ENCODE peak calls at places on chromosomes 1 and 21, in eight cellular contexts. E is SJSA1; Y is trophoblast cell; C is heart left ventricle; V is stomach; K is thyroid gland; N is cardiac muscle cell; J is CD8-positive, alpha-beta T cell. R is an unnamed sample. For H3K4me1, the result is how much of the 10 kb centered on the place peaks cover.

GRCh38 chr1:228823200-228823599 is 87.9 kb downstream of the RHOU start:
- DNase-seq in J (no peak), K (no peak), Y (no peak), N (no peak), E (no peak), C (no peak), V (no peak), R (no peak)

GRCh38 chr21:44351535-44352252 is 1.7 kb upstream of the TRPM2 start:
- DNase-seq in Y (no peak), E (no peak), N (no peak), C (no peak), J (no peak), K (no peak), V (no peak), R (no peak)

GRCh38 chr1:171858701-171859100 is 17.4 kb downstream of the DNM3 start:
- DNase-seq in E (no peak), K (no peak), N (no peak), V (no peak), J (no peak), Y (no peak), C (no peak), R (no peak)

GRCh38 chr21:44436958-44437357 is 18.4 kb upstream of the LRRC3 start:
- DNase-seq in C (no peak), K (no peak), E (no peak), Y (no peak), J (no peak), N (no peak), V (no peak), R (no peak)

GRCh38 chr1:94309216-94309615 is 71.8 kb upstream of the ARHGAP29 start:
- DNase-seq in C (no peak), J (no peak), K (no peak), N (no peak), Y (no peak), V (no peak), E (no peak), R (no peak)

GRCh38 chr1:57109247-57109646 is 143.4 kb upstream of the C8B start:
- DNase-seq in Y (no peak), N (no peak), J (no peak), E (no peak), C (no peak), V (no peak), K (no peak), R (no peak)

GRCh38 chr1:64733576-64734288 is 11.1 kb upstream of the RAVER2 start:
- DNase-seq in C (no peak), V (no peak), E (no peak), K (no peak), N (no peak), Y (peak), J (no peak), R (no peak)

GRCh38 chr21:33849839-33850238 is 65.8 kb downstream of the ATP5PO start:
- DNase-seq in N (no peak), E (no peak), K (no peak), Y (no peak), J (no peak), V (no peak), C (no peak), R (no peak)

GRCh38 chr1:209855623-209856022 is 27.9 kb downstream of the UTP25 start:
- DNase-seq in V (no peak), E (no peak), J (no peak), N (no peak), C (no peak), Y (no peak), K (no peak), R (no peak)

GRCh38 chr1:33425900-33426299 is 5.0 kb downstream of the PHC2 start:
- DNase-seq in N (no peak), C (no peak), E (no peak), Y (no peak), K (no peak), J (no peak), V (no peak), R (no peak)
- H3K4me1 ChIP-seq in N (under half), C (half or more), E (under half), Y (under half), K (under half), J (under half), V (under half), R (under half)

GRCh38 chr1:221012087-221012486 is 132.8 kb downstream of the HLX start:
- DNase-seq in Y (no peak), E (no peak), V (no peak), C (no peak), N (no peak), J (no peak), K (no peak), R (no peak)

GRCh38 chr1:221016757-221017156 is 137.5 kb downstream of the HLX start:
- DNase-seq in J (no peak), K (no peak), C (no peak), Y (no peak), E (no peak), V (no peak), N (no peak), R (no peak)

GRCh38 chr1:221011145-221011544 is 131.9 kb downstream of the HLX start:
- DNase-seq in E (no peak), N (no peak), K (no peak), Y (no peak), J (no peak), C (no peak), V (no peak), R (no peak)

GRCh38 chr1:221015159-221015558 is 135.9 kb downstream of the HLX start:
- DNase-seq in K (no peak), V (no peak), N (no peak), Y (no peak), J (no peak), C (no peak), E (no peak), R (no peak)

GRCh38 chr1:221013691-221014293 is 134.5 kb downstream of the HLX start:
- DNase-seq in Y (no peak), K (no peak), N (no peak), C (no peak), J (no peak), E (no peak), V (no peak), R (no peak)
- H3K4me1 ChIP-seq in Y (under half), K (under half), N (under half), C (under half), J (under half), E (under half), V (under half), R (under half)

GRCh38 chr1:25871704-25872494 is 3.6 kb downstream of the PAQR7 start:
- DNase-seq in Y (no peak), J (no peak), V (peak), E (no peak), C (no peak), K (peak), N (no peak), R (no peak)
- H3K4me1 ChIP-seq in Y (under half), J (under half), V (half or more), E (under half), C (under half), K (under half), N (under half), R (under half)

GRCh38 chr1:181126871-181127587 is 38.5 kb downstream of the IER5 start:
- DNase-seq in Y (peak), E (no peak), J (no peak), N (peak), C (no peak), V (peak), K (no peak), R (no peak)
- H3K4me1 ChIP-seq in Y (under half), E (under half), J (under half), N (under half), C (under half), V (under half), K (under half), R (under half)

DNA sequence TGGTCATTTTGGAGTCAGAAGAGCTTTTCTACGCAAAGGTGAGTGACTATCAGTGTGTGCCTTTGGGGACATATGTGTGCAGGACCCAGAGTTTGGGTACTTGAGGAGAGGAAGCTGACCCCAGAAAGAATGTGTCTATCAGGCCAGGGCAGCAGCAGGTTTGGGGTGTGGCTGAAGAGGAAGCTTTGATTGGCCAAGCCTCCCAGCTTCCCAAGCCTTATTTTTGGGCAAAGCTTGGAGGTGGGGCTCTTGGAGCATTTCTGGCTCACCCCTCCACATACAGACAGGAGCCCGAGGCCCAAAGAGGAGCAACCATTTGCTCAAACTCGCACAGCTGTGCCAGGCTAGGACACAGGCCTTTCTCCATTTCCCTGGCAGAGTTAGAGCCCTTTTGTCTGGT is 4.7 kb downstream of the GPR3 start:
- DNase-seq in Y (no peak), V (no peak), E (no peak), J (no peak), K (no peak), C (no peak), N (no peak), R (no peak)
- H3K4me1 ChIP-seq in Y (under half), V (half or more), E (under half), J (under half), K (under half), C (half or more), N (under half), R (under half)

DNA sequence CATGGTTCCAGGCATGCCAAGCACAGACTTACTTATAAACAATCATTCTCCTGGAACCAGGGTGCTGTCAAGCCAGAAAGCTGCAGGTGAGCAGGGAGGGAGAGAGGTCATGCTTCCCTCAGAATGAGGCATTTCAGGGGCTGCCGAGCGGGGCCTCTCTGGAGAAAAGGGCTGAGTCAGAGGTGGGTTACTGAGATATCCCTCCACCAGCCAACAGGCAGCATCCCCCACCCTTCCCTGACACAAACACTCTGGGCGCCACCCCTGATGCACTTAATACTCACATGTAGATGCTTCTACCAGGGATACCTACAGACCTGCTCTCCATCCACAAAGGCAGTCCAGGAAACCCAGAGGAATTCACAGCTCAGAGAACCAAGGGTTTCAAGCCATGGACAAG is 13.1 kb downstream of the STK40 start:
- DNase-seq in K (peak), C (no peak), J (no peak), V (no peak), N (no peak), Y (no peak), E (no peak), R (no peak)
- H3K4me1 ChIP-seq in K (half or more), C (half or more), J (under half), V (half or more), N (under half), Y (under half), E (under half), R (half or more)

DNA sequence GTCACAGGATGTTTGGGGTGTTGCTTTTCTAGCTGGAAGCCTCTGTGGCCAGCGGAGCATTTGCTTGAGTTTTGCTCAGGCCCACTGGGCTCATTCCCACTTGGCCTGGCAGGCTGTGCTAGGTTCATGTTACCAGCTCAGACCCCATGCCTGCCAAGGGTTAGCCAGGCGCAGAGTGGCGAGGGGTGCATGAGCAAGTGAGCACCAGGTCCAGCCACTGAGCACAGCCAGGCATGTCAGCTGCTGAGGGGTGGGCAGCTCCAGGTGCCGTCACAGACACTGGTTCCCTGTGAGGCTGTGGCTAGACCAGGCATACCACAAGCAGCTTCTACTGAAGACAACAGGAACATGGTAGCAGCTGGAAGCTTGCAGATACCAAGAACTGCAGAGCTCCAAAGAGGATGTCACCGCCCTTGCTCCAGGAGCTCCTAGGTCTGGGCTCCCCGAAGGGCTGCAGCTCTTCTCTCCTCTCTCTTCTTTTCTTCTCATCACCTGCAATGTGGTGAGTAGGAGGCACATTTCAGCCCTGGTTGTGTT is 52.0 kb upstream of the CYYR1 start:
- DNase-seq in J (no peak), V (no peak), Y (no peak), C (no peak), N (no peak), K (no peak), E (no peak), R (no peak)
- H3K4me1 ChIP-seq in J (under half), V (under half), Y (under half), C (under half), N (under half), K (under half), E (under half), R (under half)

DNA sequence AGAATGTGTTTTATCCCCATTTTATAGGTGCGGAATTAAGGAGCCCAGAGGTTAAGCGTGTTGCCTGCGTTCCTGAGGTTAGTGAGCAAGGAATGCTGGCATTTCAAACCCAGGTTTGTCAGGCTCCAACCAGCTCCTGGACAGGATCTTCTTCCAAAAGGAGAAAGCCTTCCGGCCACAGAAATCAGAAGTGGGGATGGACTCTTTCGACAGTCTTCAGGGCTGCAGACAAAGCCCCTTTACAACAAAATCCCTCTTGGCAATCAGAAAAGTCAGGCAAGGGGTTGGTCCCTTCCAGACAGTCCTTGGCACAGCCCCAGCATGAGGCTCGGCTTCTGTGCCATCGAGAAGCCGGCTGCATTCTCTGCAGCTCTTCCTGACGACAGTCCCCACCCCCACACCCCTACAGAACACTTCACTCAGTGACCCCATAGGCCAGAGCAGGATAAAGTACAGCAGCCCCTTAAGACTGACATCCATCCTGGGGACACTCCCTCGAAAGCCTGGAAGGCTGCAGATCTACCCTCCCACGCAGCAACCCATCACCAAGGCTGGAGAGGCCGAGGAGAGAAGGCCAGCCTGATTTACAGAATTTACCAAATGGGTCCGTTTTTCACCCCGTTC is 82.1 kb downstream of the SSBP3 start:
- DNase-seq in Y (peak), K (no peak), J (no peak), N (peak), V (no peak), C (no peak), E (no peak), R (no peak)
- H3K4me1 ChIP-seq in Y (under half), K (under half), J (under half), N (half or more), V (half or more), C (half or more), E (under half), R (under half)

DNA sequence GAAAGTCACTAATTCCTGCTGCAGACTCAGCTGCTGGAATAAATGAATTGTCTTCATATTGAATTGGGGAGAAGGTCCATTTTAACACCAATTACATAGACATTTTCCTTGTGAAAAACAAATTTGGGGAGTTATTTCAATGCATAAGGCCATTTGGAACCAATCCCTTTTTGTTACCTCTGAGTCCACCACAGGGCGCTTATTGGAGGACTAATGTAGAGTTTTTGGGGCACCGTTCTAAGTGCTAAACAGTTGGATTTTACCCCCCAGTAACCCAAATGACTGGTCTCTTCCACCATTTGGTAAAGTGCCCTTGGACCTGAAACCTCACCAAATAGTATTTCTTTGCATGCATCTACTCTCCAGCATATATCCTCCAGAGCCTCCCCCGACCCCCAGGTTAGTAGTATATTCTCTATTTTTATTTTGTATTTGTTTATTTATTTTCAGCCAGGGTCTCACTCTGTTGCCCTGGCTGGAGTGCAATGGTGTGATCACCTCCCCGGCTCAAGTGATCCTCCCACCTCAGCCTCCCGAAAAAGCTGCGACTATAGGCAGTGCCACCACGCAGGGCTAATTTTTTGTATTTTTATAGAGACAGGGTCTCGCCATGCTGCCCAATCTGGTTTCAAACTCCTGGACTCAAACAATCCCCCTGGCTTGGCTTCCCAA is 1.6 kb downstream of the PRUNE1 start:
- DNase-seq in N (no peak), K (no peak), Y (no peak), J (no peak), C (no peak), E (no peak), V (no peak), R (no peak)
- H3K4me1 ChIP-seq in N (half or more), K (half or more), Y (under half), J (half or more), C (half or more), E (under half), V (half or more), R (under half)

R was measured in Panc1.